ENCODE peak calls at places on chromosomes 16 and 17, in ten cellular contexts. I is NCI-H460; W is stimulated activated CD8-positive, alpha-beta memory T cell treated with anti-CD3 and anti-CD28 coated beads, Interleukin-4, amount 100 ng/mL, for 4 hours; B is C1 segment of cervical spinal cord; S is H54; Q is IMR-90; V is substantia nigra; O is M059J; R is cardiac muscle cell; L is colonic mucosa. F is an unnamed sample.

GRCh38 chr16:53707671-53708070 is 3.7 kb downstream of the FTO start:
- DNase-seq in I (no peak), W (no peak), B (no peak), S (no peak), Q (no peak), V (no peak), O (no peak), R (no peak), L (no peak), F (no peak)

GRCh38 chr17:77425791-77426641 is 285.2 kb downstream of the SEC14L1 start:
- DNase-seq in I (peak; percentile 51), W (peak; percentile 67), B (no peak), S (peak; percentile 97), Q (peak; percentile 87), V (no peak), O (peak; percentile 89), R (no peak), L (no peak), F (no peak)

GRCh38 chr16:83113317-83113716 is 486.5 kb downstream of the CDH13 start:
- DNase-seq in I (no peak), W (no peak), B (peak; percentile 2), S (no peak), Q (peak; percentile 31), V (peak; percentile 32), O (no peak), R (peak; percentile 35), L (no peak), F (no peak)

GRCh38 chr16:31754998-31755615 is 118.5 kb upstream of the ZNF267 start:
- DNase-seq in I (no peak), W (no peak), B (no peak), S (no peak), Q (no peak), V (no peak), O (no peak), R (no peak), L (no peak), F (no peak)

GRCh38 chr16:20743591-20743990 is 2.0 kb upstream of the THUMPD1 start:
- DNase-seq in I (no peak), W (no peak), B (no peak), S (no peak), Q (no peak), V (no peak), O (no peak), R (no peak), L (no peak), F (no peak)

GRCh38 chr16:24646646-24646995 is 82.8 kb upstream of the TNRC6A start:
- DNase-seq in I (no peak), W (no peak), B (no peak), S (no peak), Q (no peak), V (no peak), O (no peak), R (no peak), L (no peak), F (no peak)

GRCh38 chr17:40356906-40357861 is 7.4 kb downstream of the GJD3 start:
- DNase-seq in I (no peak), W (no peak), B (no peak), S (no peak), Q (no peak), V (no peak), O (no peak), R (no peak), L (no peak), F (no peak)

GRCh38 chr16:88763502-88764053 is 21.4 kb downstream of the PIEZO1 start:
- DNase-seq in I (no peak), W (no peak), B (no peak), S (no peak), Q (no peak), V (no peak), O (peak; percentile 78), R (peak; percentile 73), L (no peak), F (no peak)

GRCh38 chr17:66555605-66556004 is 253.2 kb downstream of the PRKCA start:
- DNase-seq in I (no peak), W (no peak), B (no peak), S (no peak), Q (no peak), V (no peak), O (peak; percentile 75), R (no peak), L (no peak), F (no peak)